ENCODE peak calls at places on chromosomes 6 and 20, in six cellular contexts. P is A549, K is H1, M is WTC11, C is K562, A is HepG2. B is an unnamed sample.

GRCh38 chr6:152240983-152241766 is 396.0 kb downstream of the SYNE1 start:
- DNase-seq in P (no peak), K (no peak), M (no peak), C (no peak), A (peak; percentile 81), B (no peak)

GRCh38 chr6:137911675-137912158 is 44.7 kb downstream of the TNFAIP3 start:
- DNase-seq in P (no peak), K (no peak), M (no peak), C (no peak), A (no peak), B (no peak)

GRCh38 chr6:24935753-24936152 is at the start of gene RIPOR2:
- DNase-seq in P (no peak), K (peak; percentile 60), M (peak; percentile 62), C (no peak), A (no peak), B (no peak)

GRCh38 chr20:59935457-59936185 is 2.2 kb upstream of the SYCP2 start:
- DNase-seq in P (no peak), K (no peak), M (no peak), C (no peak), A (no peak), B (no peak)

GRCh38 chr6:134746125-134746524 is 203.8 kb downstream of the ALDH8A1 start:
- DNase-seq in P (no peak), K (no peak), M (no peak), C (no peak), A (no peak), B (no peak)

GRCh38 chr6:97669191-97669651 is 386.2 kb upstream of the MMS22L start:
- DNase-seq in P (no peak), K (peak; percentile 47), M (peak; percentile 19), C (no peak), A (no peak), B (no peak)

GRCh38 chr20:19506021-19506420 is 252.0 kb upstream of the RIN2 start:
- DNase-seq in P (no peak), K (no peak), M (no peak), C (no peak), A (no peak), B (no peak)

GRCh38 chr20:47453167-47453782 is 48.4 kb upstream of the NCOA3 start:
- DNase-seq in P (peak; percentile 50), K (no peak), M (no peak), C (no peak), A (peak; percentile 85), B (peak; percentile 39)

GRCh38 chr20:18504479-18505060 is 3.2 kb upstream of the SEC23B start:
- DNase-seq in P (no peak), K (no peak), M (peak; percentile 12), C (no peak), A (no peak), B (peak; percentile 31)

GRCh38 chr6:131792091-131792496 is 15.7 kb upstream of the ENPP1 start:
- DNase-seq in P (no peak), K (no peak), M (no peak), C (no peak), A (peak; percentile 42), B (no peak)

GRCh38 chr6:88629838-88630462 is 333.5 kb downstream of the RNGTT start:
- DNase-seq in P (no peak), K (peak; percentile 62), M (peak; percentile 49), C (no peak), A (no peak), B (no peak)

GRCh38 chr6:111750753-111751684 is 122.2 kb downstream of the FYN start:
- DNase-seq in P (no peak), K (peak; percentile 35), M (peak; percentile 40), C (no peak), A (no peak), B (peak; percentile 83)

GRCh38 chr6:3848925-3849605 is at the start of gene FAM50B:
- DNase-seq in P (peak; percentile 58), K (peak; percentile 99), M (peak; percentile 98), C (peak; percentile 69), A (no peak), B (peak; percentile 86)

GRCh38 chr6:113120577-113121285 is 736.4 kb upstream of the MARCKS start:
- DNase-seq in P (no peak), K (no peak), M (no peak), C (no peak), A (no peak), B (peak; percentile 82)

GRCh38 chr20:8807480-8808179 is 261.3 kb upstream of the PLCB4 start:
- DNase-seq in P (no peak), K (no peak), M (no peak), C (no peak), A (no peak), B (no peak)

GRCh38 chr20:22245139-22245538 is 339.2 kb downstream of the FOXA2 start:
- DNase-seq in P (no peak), K (no peak), M (no peak), C (no peak), A (peak; percentile 52), B (no peak)

GRCh38 chr6:41693281-41693838 is 42.0 kb downstream of the TFEB start:
- DNase-seq in P (no peak), K (no peak), M (no peak), C (no peak), A (no peak), B (no peak)

GRCh38 chr20:36408219-36408618 is 102.1 kb downstream of the DLGAP4 start:
- DNase-seq in P (no peak), K (no peak), M (no peak), C (no peak), A (peak; percentile 26), B (peak; percentile 63)

DNA sequence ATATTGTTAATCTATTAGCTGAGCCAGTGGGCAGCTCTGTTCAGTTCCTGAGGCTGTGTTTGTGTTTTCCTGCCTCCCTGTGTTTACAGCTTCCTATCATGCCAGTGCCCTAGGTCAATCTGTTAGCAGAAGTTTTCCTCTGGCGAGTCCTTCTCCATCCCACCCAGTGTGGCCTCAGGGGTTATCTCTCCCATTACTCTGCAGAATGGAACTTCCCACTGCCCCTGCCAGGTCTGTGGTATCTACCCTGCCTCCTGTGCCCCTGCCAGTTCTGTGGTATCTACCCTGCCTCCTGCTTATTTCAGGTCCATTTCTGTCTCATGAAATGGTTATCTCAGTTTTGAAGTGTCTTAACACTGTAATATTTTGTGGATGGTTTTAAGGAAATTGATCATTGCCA is 63.1 kb downstream of the SLX4IP start:
- DNase-seq in P (no peak), K (no peak), M (no peak), C (no peak), A (no peak), B (peak; percentile 65)
- TF ChIP-seq JUN in P (no peak), K (no peak), M (no peak), C (no peak), A (no peak), B (no peak)

DNA sequence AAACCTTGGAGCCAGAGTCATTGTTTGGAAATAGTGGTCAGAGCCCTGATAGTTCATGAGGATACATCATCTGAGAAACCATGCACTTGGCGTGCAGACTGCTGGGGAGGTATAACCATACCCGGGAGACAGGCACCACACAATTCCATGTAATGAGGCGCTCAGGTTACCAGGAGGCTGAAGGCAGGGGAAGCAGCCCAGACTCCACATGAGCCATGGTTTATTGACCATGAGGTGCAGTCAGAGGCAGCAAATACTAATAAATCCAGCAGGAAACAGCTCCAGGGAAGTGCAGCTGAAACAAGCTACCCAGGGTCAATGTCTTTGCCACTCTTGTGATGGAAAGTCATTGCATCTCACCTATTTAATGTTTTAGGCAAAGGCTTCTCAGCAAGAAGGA is 156.0 kb downstream of the TBC1D7 start:
- DNase-seq in P (no peak), K (no peak), M (no peak), C (no peak), A (no peak), B (no peak)
- TF ChIP-seq JUN in P (no peak), K (no peak), M (no peak), C (no peak), A (no peak), B (no peak)

GRCh38 chr6:5996701-5997419 is 9.9 kb downstream of the NRN1 start:
- DNase-seq in P (no peak), K (peak; percentile 72), M (peak; percentile 38), C (no peak), A (no peak), B (peak; percentile 59)

GRCh38 chr6:5998741-5999687 is 7.7 kb downstream of the NRN1 start:
- DNase-seq in P (no peak), K (peak; percentile 84), M (peak; percentile 69), C (no peak), A (no peak), B (no peak)

GRCh38 chr6:5997420-5998093 is 9.2 kb downstream of the NRN1 start:
- DNase-seq in P (no peak), K (no peak), M (peak; percentile 56), C (no peak), A (no peak), B (peak; percentile 49)

GRCh38 chr6:5999688-6000608 is 6.8 kb downstream of the NRN1 start:
- DNase-seq in P (no peak), K (peak; percentile 61), M (peak; percentile 35), C (no peak), A (no peak), B (no peak)

DNA sequence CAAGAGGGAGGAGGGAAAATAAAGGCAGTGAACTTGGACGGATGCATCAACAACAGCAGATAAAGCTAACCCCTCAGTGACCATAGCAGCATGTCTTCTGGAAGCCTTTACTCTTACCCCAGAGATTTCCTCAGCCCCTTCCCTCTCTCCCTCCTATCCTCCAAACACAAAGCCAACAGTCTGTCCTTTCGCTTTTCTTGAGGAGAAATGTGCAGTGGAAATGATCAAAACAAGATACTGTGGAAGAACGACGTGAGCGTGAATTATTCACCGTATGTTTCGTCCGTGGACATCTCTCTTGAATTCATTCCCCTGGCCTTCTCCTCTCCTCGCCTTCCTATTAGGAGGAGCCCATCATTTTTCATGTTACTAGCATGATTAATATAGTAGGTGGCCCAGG is 8.5 kb downstream of the NRN1 start:
- DNase-seq in P (no peak), K (no peak), M (no peak), C (no peak), A (no peak), B (no peak)
- TF ChIP-seq JUN in P (no peak), K (no peak), M (no peak), C (no peak), A (no peak), B (no peak)

GRCh38 chr20:32108814-32109391 is 611 bp upstream of the TM9SF4 start:
- DNase-seq in P (no peak), K (no peak), M (no peak), C (no peak), A (no peak), B (no peak)

GRCh38 chr20:32110727-32111126 is 1.2 kb downstream of the TM9SF4 start:
- DNase-seq in P (no peak), K (no peak), M (no peak), C (no peak), A (no peak), B (no peak)

GRCh38 chr20:32109392-32110172 is at the start of gene TM9SF4:
- DNase-seq in P (peak; percentile 88), K (peak; percentile 95), M (peak; percentile 86), C (peak; percentile 93), A (peak; percentile 97), B (peak; percentile 94)

GRCh38 chr20:32111287-32111686 is 1.8 kb downstream of the TM9SF4 start:
- DNase-seq in P (no peak), K (no peak), M (no peak), C (no peak), A (peak; percentile 35), B (no peak)

DNA sequence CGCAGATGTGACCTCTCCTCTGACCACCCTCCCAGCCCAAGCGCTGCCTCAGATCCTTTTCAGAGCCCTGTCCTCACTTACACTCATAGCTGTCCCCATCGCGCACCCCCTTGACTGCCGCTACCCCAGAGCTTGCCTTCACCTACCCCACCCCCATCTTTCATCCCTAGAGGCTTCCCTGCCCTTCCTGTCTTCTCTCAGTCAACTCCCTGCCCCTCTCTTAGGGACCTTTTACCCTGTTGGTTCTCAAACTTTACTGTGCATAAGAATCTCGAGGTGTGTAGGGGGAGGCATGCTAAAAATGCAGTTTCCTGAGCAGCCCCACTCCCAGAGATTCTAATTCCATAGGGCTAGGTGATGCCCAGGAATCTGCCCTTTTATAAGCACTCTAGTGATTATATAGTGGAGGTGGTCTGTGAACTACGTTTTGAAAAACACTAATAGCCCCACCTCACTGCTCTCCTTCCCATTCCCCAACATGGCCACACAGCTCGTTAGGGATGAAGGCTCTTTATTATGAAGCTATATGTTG is 725 bp downstream of the TM9SF4 start:
- DNase-seq in P (no peak), K (no peak), M (no peak), C (no peak), A (no peak), B (no peak)
- TF ChIP-seq JUN in P (no peak), K (no peak), M (no peak), C (no peak), A (no peak), B (no peak)

B was measured in endothelial cell of umbilical vein.